ENCODE peak calls at places on chromosomes 3 and 15, in eight cellular contexts. U is activated gamma-delta T cell treated with Interleukin-2 at 50 U/mL for 16 hours, S is iris pigment epithelial cell, M is HT1080, B is NCI-H1694, W is T1000, F is H1, N is pancreas. I is an unnamed sample.
A peak's percentile ranks its signal among the peaks of the same experiment; 100 is the strongest.

GRCh38 chr3:128487813-128488635 is 5.0 kb downstream of the GATA2 start:
- DNase-seq in F (peak; percentile 93), S (peak; percentile 94), B (peak; percentile 45), M (peak; percentile 82), N (peak; percentile 87), U (no peak), W (peak; percentile 41), I (no peak)

GRCh38 chr3:25661694-25662455 is 2.8 kb downstream of the TOP2B start:
- DNase-seq in M (no peak), N (no peak), F (no peak), B (peak; percentile 10), S (peak; percentile 10), U (no peak), W (no peak), I (no peak)

GRCh38 chr3:134807189-134807588 is 12.1 kb downstream of the EPHB1 start:
- DNase-seq in N (no peak), U (no peak), S (no peak), M (no peak), W (no peak), B (no peak), F (no peak), I (no peak)

GRCh38 chr3:170999737-171000242 is 26.7 kb downstream of the SLC2A2 start:
- DNase-seq in M (peak; percentile 93), U (no peak), N (peak; percentile 75), W (peak; percentile 58), B (no peak), S (peak; percentile 90), F (no peak), I (peak; percentile 83)

GRCh38 chr3:136473716-136474326 is 223.7 kb downstream of the PCCB start:
- DNase-seq in S (peak; percentile 66), W (no peak), U (no peak), N (no peak), M (no peak), B (no peak), F (no peak), I (no peak)

GRCh38 chr3:185995352-185995751 is 57.5 kb upstream of the TRA2B start:
- DNase-seq in W (no peak), F (no peak), S (peak; percentile 92), N (no peak), B (no peak), U (no peak), M (peak; percentile 60), I (no peak)

GRCh38 chr15:25886498-25887140 is 23.5 kb upstream of the ATP10A start:
- DNase-seq in M (no peak), B (no peak), F (no peak), W (no peak), N (no peak), U (no peak), S (no peak), I (no peak)

GRCh38 chr15:25230442-25230841 is 208.4 kb downstream of the UBE3A start:
- DNase-seq in W (no peak), M (no peak), S (no peak), N (no peak), B (no peak), F (no peak), U (no peak), I (no peak)

GRCh38 chr3:152969557-152970300 is 134.8 kb downstream of the P2RY1 start:
- DNase-seq in B (no peak), M (no peak), W (no peak), F (no peak), N (no peak), S (peak; percentile 26), U (no peak), I (peak; percentile 17)

GRCh38 chr15:64029633-64030032 is 16.7 kb downstream of the DAPK2 start:
- DNase-seq in B (no peak), N (no peak), M (no peak), U (peak; percentile 22), W (no peak), S (no peak), F (no peak), I (no peak)

GRCh38 chr3:193078996-193079731 is 161.5 kb upstream of the MB21D2 start:
- DNase-seq in N (no peak), U (no peak), F (no peak), W (no peak), S (no peak), M (peak; percentile 58), B (no peak), I (no peak)

GRCh38 chr3:150727653-150728502 is 24.2 kb upstream of the ERICH6 start:
- DNase-seq in M (no peak), S (no peak), N (no peak), U (no peak), B (no peak), F (no peak), W (no peak), I (no peak)

GRCh38 chr3:32794487-32795308 is 23.1 kb upstream of the TRIM71 start:
- DNase-seq in W (no peak), F (no peak), S (peak; percentile 65), U (no peak), M (no peak), B (no peak), N (peak; percentile 11), I (no peak)

GRCh38 chr3:45690331-45691035 is 1.3 kb downstream of the SACM1L start:
- DNase-seq in F (no peak), W (no peak), S (peak; percentile 22), B (peak; percentile 5), N (no peak), U (no peak), M (peak; percentile 26), I (no peak)

I was measured in keratinocyte.